ENCODE peak calls at places on chromosome 10, in six cellular contexts. C, J, G, R, I and Y are unnamed samples.

GRCh38 chr10:99834410-99834809 is 52.0 kb downstream of the ABCC2 start:
- DNase-seq in C (no peak), J (peak), G (peak), R (no peak), I (no peak), Y (no peak)

GRCh38 chr10:132729810-132730565 is 56.0 kb downstream of the NKX6-2 start:
- DNase-seq in C (no peak), J (no peak), G (no peak), R (no peak), I (no peak), Y (no peak)

GRCh38 chr10:118332948-118333710 is 9.0 kb downstream of the FAM204A start:
- DNase-seq in C (peak), J (no peak), G (peak), R (peak), I (no peak), Y (no peak)

GRCh38 chr10:73931767-73932624 is 21.1 kb downstream of the PLAU start:
- DNase-seq in C (peak), J (peak), G (peak), R (no peak), I (peak), Y (peak)

GRCh38 chr10:95208702-95209391 is 14.8 kb downstream of the ACSM6 start:
- DNase-seq in C (peak), J (no peak), G (no peak), R (peak), I (no peak), Y (peak)

GRCh38 chr10:124288928-124289921 is 129.5 kb downstream of the OAT start:
- DNase-seq in C (no peak), J (no peak), G (no peak), R (no peak), I (no peak), Y (peak)

GRCh38 chr10:70592746-70593512 is 9.6 kb downstream of the PRF1 start:
- DNase-seq in C (no peak), J (no peak), G (no peak), R (no peak), I (no peak), Y (peak)

GRCh38 chr10:30166929-30167328 is 107.5 kb upstream of the JCAD start:
- DNase-seq in C (no peak), J (no peak), G (no peak), R (no peak), I (no peak), Y (no peak)

GRCh38 chr10:132500781-132501415 is 36.7 kb upstream of the INPP5A start:
- DNase-seq in C (no peak), J (no peak), G (no peak), R (no peak), I (no peak), Y (no peak)

GRCh38 chr10:16788125-16788524 is 29.1 kb downstream of the RSU1 start:
- DNase-seq in C (no peak), J (no peak), G (no peak), R (no peak), I (no peak), Y (no peak)

GRCh38 chr10:91909178-91909677 is at the start of gene FGFBP3:
- DNase-seq in C (peak), J (peak), G (peak), R (no peak), I (no peak), Y (peak)

GRCh38 chr10:58385784-58386112 is 538 bp downstream of the TFAM start:
- DNase-seq in C (peak), J (peak), G (peak), R (no peak), I (no peak), Y (peak)

GRCh38 chr10:118483496-118483895 is 112.0 kb downstream of the PRLHR start:
- DNase-seq in C (peak), J (peak), G (no peak), R (no peak), I (no peak), Y (no peak)

GRCh38 chr10:61902448-61903183 is 1.1 kb downstream of the ARID5B start:
- DNase-seq in C (peak), J (peak), G (peak), R (peak), I (no peak), Y (peak)

GRCh38 chr10:101136007-101136707 is 5.1 kb downstream of the TLX1 start:
- DNase-seq in C (peak), J (no peak), G (no peak), R (no peak), I (no peak), Y (peak)

GRCh38 chr10:77505431-77506334 is 131.9 kb downstream of the KCNMA1 start:
- DNase-seq in C (no peak), J (peak), G (no peak), R (no peak), I (no peak), Y (no peak)

GRCh38 chr10:21388541-21389068 is 136.9 kb downstream of the SKIDA1 start:
- DNase-seq in C (no peak), J (no peak), G (no peak), R (no peak), I (no peak), Y (no peak)

GRCh38 chr10:80466724-80467326 is 12.7 kb downstream of the TSPAN14 start:
- DNase-seq in C (peak), J (no peak), G (no peak), R (no peak), I (no peak), Y (no peak)

GRCh38 chr10:82027711-82028110 is 152.7 kb downstream of the NRG3 start:
- DNase-seq in C (no peak), J (no peak), G (no peak), R (peak), I (no peak), Y (no peak)

GRCh38 chr10:79129361-79129997 is 60.7 kb downstream of the ZMIZ1 start:
- DNase-seq in C (peak), J (no peak), G (peak), R (peak), I (no peak), Y (peak)

GRCh38 chr10:60110739-60111138 is 204.4 kb upstream of the CCDC6 start:
- DNase-seq in C (no peak), J (no peak), G (no peak), R (no peak), I (no peak), Y (no peak)

DNA sequence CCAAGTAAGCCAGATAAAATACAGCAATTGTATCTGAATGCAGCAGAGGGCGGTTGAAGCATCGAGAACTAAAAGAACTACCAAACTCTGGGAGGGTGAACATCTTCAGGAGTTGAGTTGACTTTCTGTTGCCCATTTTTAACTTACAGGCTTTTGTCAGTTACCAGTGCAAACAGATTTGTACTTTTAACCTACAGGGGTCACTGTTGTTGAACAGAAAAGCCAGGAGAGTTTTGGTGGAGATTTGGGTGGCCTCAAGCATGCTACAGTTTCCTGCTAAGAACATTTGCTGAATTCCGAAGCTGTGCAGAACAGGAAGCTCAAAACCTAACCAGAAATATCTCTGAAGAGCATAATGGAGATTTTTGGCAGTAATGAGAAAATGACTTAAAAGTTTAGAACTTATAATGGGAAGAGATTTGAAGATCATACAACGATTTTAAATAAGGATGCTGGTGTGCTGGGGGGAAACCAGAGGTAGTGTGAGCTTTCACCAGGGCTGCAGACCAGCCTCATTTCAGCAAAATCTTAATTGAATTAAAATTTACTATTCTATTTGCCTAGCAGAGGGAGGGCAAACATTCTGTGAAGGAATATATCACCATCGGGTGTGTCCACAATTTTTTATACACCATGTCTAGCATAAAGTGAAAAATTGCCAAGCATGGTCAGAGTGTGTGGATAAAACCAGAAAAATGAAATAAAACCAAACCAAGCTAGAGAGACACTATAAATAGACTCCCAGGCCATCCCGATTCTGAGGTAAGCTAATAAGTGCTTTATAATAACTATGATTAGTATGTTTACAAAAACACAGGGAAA is 208.6 kb upstream of the CCDC6 start:
- DNase-seq in C (peak), J (peak), G (peak), R (peak), I (no peak), Y (peak)
- TF ChIP-seq MYC in C (no peak), J (no peak), G (no peak), R (no peak), I (no peak), Y (no peak)

GRCh38 chr10:28463676-28464395 is 69.1 kb upstream of the WAC start:
- DNase-seq in C (no peak), J (no peak), G (no peak), R (no peak), I (no peak), Y (no peak)

GRCh38 chr10:28467615-28468014 is 65.3 kb upstream of the WAC start:
- DNase-seq in C (no peak), J (no peak), G (no peak), R (no peak), I (no peak), Y (no peak)

GRCh38 chr10:28468707-28469483 is 64.0 kb upstream of the WAC start:
- DNase-seq in C (no peak), J (no peak), G (no peak), R (no peak), I (no peak), Y (no peak)

GRCh38 chr10:28459453-28460144 is 73.3 kb upstream of the WAC start:
- DNase-seq in C (no peak), J (no peak), G (no peak), R (no peak), I (no peak), Y (no peak)

DNA sequence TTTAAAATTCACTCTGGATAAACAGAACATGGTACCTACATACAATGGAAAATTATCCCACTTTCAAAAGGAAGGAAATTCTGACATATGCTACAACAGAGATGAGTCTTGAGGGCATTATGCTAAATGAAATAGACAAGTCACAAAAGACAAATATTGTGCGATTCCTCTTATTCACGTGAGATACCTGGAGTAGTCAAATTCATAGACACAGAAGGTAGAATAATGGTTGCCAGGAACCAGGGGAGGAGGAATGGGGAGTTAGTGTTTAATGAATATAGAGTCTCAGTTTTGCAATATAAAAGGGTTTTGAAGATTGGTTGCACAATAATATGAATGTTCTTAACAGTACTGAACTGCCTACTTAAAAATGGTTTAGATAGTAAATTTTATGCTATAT is 69.8 kb upstream of the WAC start:
- DNase-seq in C (no peak), J (no peak), G (no peak), R (no peak), I (no peak), Y (no peak)
- TF ChIP-seq MAX in C (no peak), J (no peak), G (no peak), R (no peak), I (no peak), Y (no peak)

GRCh38 chr10:3783721-3784432 is 1.1 kb downstream of the KLF6 start:
- DNase-seq in C (peak), J (peak), G (peak), R (peak), I (no peak), Y (peak)
- TF ChIP-seq POLR2A in C (no peak), J (no peak), G (peak), R (no peak), I (no peak), Y (no peak)

GRCh38 chr10:7357193-7357592 is 53.6 kb downstream of the SFMBT2 start:
- DNase-seq in C (no peak), J (no peak), G (no peak), R (no peak), I (no peak), Y (no peak)

GRCh38 chr10:7351905-7352304 is 58.9 kb downstream of the SFMBT2 start:
- DNase-seq in C (no peak), J (no peak), G (no peak), R (no peak), I (no peak), Y (no peak)

GRCh38 chr10:7350541-7351195 is 60.2 kb downstream of the SFMBT2 start:
- DNase-seq in C (no peak), J (no peak), G (no peak), R (no peak), I (no peak), Y (no peak)

GRCh38 chr10:7359954-7360353 is 50.9 kb downstream of the SFMBT2 start:
- DNase-seq in C (no peak), J (peak), G (no peak), R (no peak), I (no peak), Y (no peak)

DNA sequence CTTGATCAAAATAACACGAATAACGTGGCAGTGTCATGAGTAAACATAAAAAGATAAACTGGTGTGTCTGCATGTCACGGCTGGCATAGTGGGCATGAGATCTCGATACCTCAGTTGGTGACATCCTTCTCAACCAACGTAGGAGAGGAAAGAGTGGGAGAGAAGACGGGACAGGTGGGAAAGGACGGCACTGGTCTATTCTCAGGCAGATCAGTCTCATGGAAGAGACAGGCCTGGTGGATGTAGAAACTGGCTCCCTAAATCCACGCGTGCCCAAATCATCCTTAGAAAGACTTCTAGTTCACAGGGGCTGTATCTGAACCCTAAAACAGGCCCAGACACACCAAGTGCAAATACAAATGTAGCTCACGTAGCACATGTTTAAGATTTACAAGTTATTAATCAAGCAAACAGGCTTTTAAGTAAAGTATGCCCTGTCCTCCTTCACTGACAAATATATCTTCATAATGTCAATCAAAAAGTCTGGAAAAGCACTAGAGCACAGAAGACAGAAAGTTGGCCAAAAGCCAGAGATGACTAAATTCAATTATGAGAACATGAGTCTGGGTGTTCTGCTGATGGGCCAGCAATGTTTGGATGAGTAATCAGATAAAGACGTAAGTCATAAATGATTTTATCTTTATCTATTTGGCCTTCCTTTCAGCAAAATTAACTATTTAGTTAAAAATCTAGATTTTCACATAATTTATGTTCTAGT is 56.3 kb downstream of the SFMBT2 start:
- DNase-seq in C (peak), J (peak), G (no peak), R (no peak), I (no peak), Y (peak)
- TF ChIP-seq MYC in C (no peak), J (no peak), G (no peak), R (no peak), I (no peak), Y (no peak)

GRCh38 chr10:86141896-86142295 is 224.7 kb downstream of the GRID1 start:
- DNase-seq in C (no peak), J (no peak), G (no peak), R (no peak), I (no peak), Y (no peak)

GRCh38 chr10:86135191-86135590 is 231.4 kb downstream of the GRID1 start:
- DNase-seq in C (no peak), J (no peak), G (no peak), R (no peak), I (no peak), Y (no peak)

GRCh38 chr10:86137561-86137960 is 229.0 kb downstream of the GRID1 start:
- DNase-seq in C (no peak), J (no peak), G (no peak), R (no peak), I (no peak), Y (no peak)

GRCh38 chr10:86138551-86139065 is 228.0 kb downstream of the GRID1 start:
- DNase-seq in C (no peak), J (no peak), G (no peak), R (no peak), I (no peak), Y (no peak)

GRCh38 chr10:86139066-86139657 is 227.4 kb downstream of the GRID1 start:
- DNase-seq in C (peak), J (peak), G (peak), R (no peak), I (no peak), Y (peak)
- TF ChIP-seq MAX in C (no peak), J (no peak), G (no peak), R (no peak), I (no peak), Y (no peak)

DNA sequence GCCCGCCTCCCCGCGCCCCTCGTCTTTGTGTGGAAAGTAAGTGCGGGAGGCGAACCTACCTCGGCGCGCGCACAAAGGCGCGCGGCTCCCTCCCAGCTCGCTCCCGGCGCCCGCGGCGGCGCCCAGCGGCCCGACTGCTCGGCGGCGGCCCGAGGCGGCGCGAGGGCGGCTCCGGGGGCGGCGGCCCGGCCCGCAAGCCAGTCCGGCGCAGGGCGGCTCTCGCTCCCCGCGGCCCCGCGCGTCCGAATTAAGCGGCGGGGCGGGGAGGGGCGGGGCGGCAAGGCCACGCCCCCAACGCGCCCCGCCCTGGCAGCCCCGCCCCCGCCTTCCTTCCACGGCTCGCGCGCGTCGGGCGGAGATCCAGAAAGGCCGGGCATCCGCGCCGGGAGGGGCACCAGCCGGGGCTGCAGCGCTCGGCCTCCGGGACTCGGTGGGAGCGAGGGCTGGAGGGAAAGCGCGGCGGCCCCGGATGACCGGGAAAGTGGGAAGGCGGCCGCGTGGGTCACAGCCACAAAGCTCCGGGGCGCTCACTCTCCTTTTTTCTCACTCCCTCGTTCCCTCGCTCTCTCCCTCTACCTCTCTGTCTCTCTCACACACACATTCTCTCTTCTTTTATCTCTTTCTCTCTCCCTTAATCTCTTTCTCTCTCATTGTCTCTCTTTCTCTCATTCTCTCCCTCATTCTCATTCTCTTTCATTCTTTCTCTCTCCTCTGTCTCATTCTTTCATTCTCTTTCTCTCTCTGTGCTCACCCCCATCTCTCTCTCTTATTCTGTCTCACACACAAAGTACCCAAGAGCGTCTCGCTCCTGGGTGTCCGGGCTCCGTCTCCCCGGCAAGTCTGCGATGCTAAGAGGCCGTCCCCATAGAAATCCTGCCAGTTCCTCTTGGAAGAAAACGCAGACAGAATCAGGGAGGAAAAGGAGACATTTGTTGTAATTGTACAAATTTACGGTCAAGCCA is 170.2 kb downstream of the FAM107B start:
- DNase-seq in C (peak), J (peak), G (no peak), R (peak), I (no peak), Y (peak)
- TF ChIP-seq POLR2A in C (no peak), J (peak), G (peak), R (peak), I (peak), Y (peak)

DNA sequence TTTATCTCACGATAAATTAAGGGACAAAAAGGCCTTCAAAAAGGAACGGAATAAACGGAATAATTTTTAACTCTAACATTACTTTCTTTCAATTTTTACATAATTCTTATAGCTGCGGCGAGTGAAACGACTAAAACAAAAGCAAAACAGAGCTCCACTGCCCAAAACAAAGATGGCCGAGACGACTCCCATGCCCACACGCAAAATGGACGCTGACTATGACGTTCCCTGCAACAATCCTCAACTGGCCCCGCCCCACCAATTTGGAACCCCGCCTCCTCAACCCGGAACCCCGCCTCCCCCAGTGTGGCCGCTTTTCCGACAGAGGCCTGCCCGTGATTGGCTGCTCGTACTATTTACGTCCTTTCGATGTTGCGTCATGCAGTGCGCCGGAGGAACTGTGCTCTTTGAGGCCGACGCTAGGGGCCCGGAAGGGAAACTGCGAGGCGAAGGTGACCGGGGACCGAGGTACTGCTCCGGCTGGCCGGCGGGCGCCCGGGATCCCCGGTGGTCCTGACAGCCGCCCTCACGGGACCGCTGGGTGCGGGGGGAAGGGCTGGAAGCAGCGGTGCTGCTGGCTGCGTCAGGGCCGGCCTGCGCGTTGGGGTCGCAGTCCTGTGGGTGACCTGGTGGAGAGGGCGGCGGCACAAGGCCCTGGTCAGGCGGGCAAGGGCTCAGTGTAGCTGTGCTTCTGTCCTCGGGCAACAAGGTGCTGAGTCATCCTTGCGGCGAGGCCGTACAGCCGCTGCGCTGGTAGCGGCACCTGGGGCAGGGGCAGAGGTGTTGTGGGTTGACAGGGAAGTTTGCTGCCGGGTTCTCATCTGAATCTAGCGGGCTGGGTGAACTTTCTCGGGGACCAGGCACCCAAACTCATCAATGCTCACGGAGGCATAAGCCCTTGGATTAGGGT is at the start of gene GHITM:
- DNase-seq in C (peak), J (peak), G (peak), R (peak), I (peak), Y (peak)
- TF ChIP-seq MYC in C (peak), J (peak), G (peak), R (no peak), I (no peak), Y (peak)